ENCODE peak calls at places on chromosomes 5 and 9, in four cellular contexts. I is T-helper 1 cell, E is GM13976, K is AG10803. W is an unnamed sample.

GRCh38 chr5:169290895-169291294 is 10.0 kb downstream of the SLIT3 start:
- DNase-seq in I (no peak), E (no peak), K (no peak), W (no peak)

GRCh38 chr9:115770521-115770920 is 383.1 kb upstream of the PAPPA start:
- DNase-seq in I (no peak), E (no peak), K (no peak), W (no peak)

GRCh38 chr9:134680393-134681060 is 38.9 kb downstream of the COL5A1 start:
- DNase-seq in I (no peak), E (no peak), K (no peak), W (no peak)

GRCh38 chr5:96084874-96085545 is 123.4 kb upstream of the ELL2 start:
- DNase-seq in I (no peak), E (no peak), K (no peak), W (no peak)

GRCh38 chr5:119321569-119322311 is 34.1 kb upstream of the TNFAIP8 start:
- DNase-seq in I (no peak), E (no peak), K (no peak), W (no peak)

GRCh38 chr5:124527220-124527991 is 219.0 kb downstream of the ZNF608 start:
- DNase-seq in I (no peak), E (no peak), K (no peak), W (no peak)

GRCh38 chr5:110769282-110769681 is 30.5 kb downstream of the SLC25A46 start:
- DNase-seq in I (no peak), E (no peak), K (peak), W (no peak)

GRCh38 chr5:146718628-146719027 is 159.9 kb downstream of the PPP2R2B start:
- DNase-seq in I (no peak), E (no peak), K (no peak), W (no peak)

GRCh38 chr5:59764361-59764760 is 129.2 kb downstream of the PDE4D start:
- DNase-seq in I (no peak), E (no peak), K (no peak), W (no peak)

GRCh38 chr9:125509476-125509875 is 197.5 kb downstream of the MAPKAP1 start:
- DNase-seq in I (no peak), E (no peak), K (peak), W (no peak)

GRCh38 chr9:31519011-31519410 is 865.4 kb upstream of the ACO1 start:
- DNase-seq in I (no peak), E (no peak), K (no peak), W (no peak)

GRCh38 chr5:68682400-68683152 is 411.2 kb upstream of the SLC30A5 start:
- DNase-seq in I (no peak), E (no peak), K (no peak), W (no peak)

GRCh38 chr9:4987996-4988421 is 2.9 kb downstream of the JAK2 start:
- DNase-seq in I (peak), E (peak), K (peak), W (peak)

GRCh38 chr5:157470616-157471015 is 10.6 kb downstream of the NIPAL4 start:
- DNase-seq in I (no peak), E (no peak), K (no peak), W (no peak)

GRCh38 chr9:92610470-92611420 is 59.2 kb downstream of the IPPK start:
- DNase-seq in I (no peak), E (no peak), K (peak), W (no peak)

GRCh38 chr5:69252437-69252836 is 17.8 kb downstream of the CDK7 start:
- DNase-seq in I (no peak), E (no peak), K (no peak), W (no peak)

GRCh38 chr9:112012026-112012902 is 115.7 kb downstream of the UGCG start:
- DNase-seq in I (no peak), E (peak), K (peak), W (no peak)

GRCh38 chr5:163649522-163649921 is 144.1 kb downstream of the MAT2B start:
- DNase-seq in I (no peak), E (no peak), K (peak), W (no peak)

GRCh38 chr5:164540174-164540573 is 1034.8 kb downstream of the MAT2B start:
- DNase-seq in I (no peak), E (no peak), K (no peak), W (no peak)

GRCh38 chr5:174532453-174533126 is 191.8 kb upstream of the MSX2 start:
- DNase-seq in I (no peak), E (no peak), K (peak), W (no peak)

GRCh38 chr9:74036549-74037231 is 460.4 kb upstream of the RORB start:
- DNase-seq in I (no peak), E (no peak), K (no peak), W (no peak)

GRCh38 chr5:337565-338130 is 16.1 kb downstream of the AHRR start:
- DNase-seq in I (no peak), E (no peak), K (peak), W (no peak)

GRCh38 chr5:122415481-122416120 is 103.6 kb downstream of the SNCAIP start:
- DNase-seq in I (no peak), E (peak), K (peak), W (no peak)

GRCh38 chr5:143230676-143230996 is 172.8 kb downstream of the NR3C1 start:
- DNase-seq in I (no peak), E (no peak), K (no peak), W (no peak)

W was measured in effector memory CD8-positive, alpha-beta T cell.